ENCODE peak calls at places on chromosomes 2 and 18, in nine cellular contexts. A, Z, G, U, Y, W, S, I and R are unnamed samples.

GRCh38 chr18:74166397-74166796 is 18.1 kb downstream of the TIMM21 start:
- DNase-seq in Z (no peak), S (no peak), U (no peak), Y (no peak), G (no peak), I (no peak), A (no peak), W (no peak), R (no peak)

GRCh38 chr2:121128741-121129659 is 156.0 kb downstream of the TFCP2L1 start:
- DNase-seq in Y (peak), W (peak), U (peak), S (peak), Z (peak), I (peak), G (peak), A (peak), R (no peak)

GRCh38 chr2:10007440-10007839 is 35.9 kb upstream of the KLF11 start:
- DNase-seq in I (no peak), U (no peak), A (no peak), G (no peak), Z (no peak), Y (no peak), W (peak), S (no peak), R (no peak)

GRCh38 chr18:63182247-63182771 is 137.3 kb downstream of the BCL2 start:
- DNase-seq in Z (no peak), U (no peak), S (no peak), A (no peak), G (no peak), I (no peak), Y (no peak), W (no peak), R (no peak)

GRCh38 chr2:3667151-3667631 is 9.2 kb downstream of the ALLC start:
- DNase-seq in W (peak), Z (no peak), A (no peak), S (no peak), U (no peak), Y (no peak), G (peak), I (no peak), R (no peak)

GRCh38 chr2:185643434-185643833 is 95.2 kb upstream of the FSIP2 start:
- DNase-seq in U (no peak), A (peak), Z (no peak), Y (no peak), S (no peak), W (no peak), G (no peak), I (peak), R (no peak)

GRCh38 chr18:74722237-74722636 is 124.6 kb downstream of the ZNF407 start:
- DNase-seq in U (no peak), S (no peak), I (no peak), A (peak), G (peak), Y (no peak), Z (peak), W (peak), R (peak)

GRCh38 chr2:102005989-102006885 is 14.5 kb downstream of the IL1R2 start:
- DNase-seq in G (peak), A (peak), I (peak), W (peak), Z (peak), S (peak), Y (no peak), U (peak), R (peak)

GRCh38 chr2:145930318-145930717 is 1410.4 kb upstream of the ZEB2 start:
- DNase-seq in U (no peak), W (no peak), S (no peak), I (no peak), A (no peak), G (no peak), Y (no peak), Z (no peak), R (no peak)

GRCh38 chr18:23356915-23357421 is 96.1 kb upstream of the RIOK3 start:
- DNase-seq in I (no peak), G (peak), W (peak), U (no peak), Y (no peak), Z (peak), S (no peak), A (peak), R (peak)

GRCh38 chr2:172427256-172427989 is at the start of gene ITGA6:
- DNase-seq in A (peak), W (peak), Y (peak), G (peak), S (peak), U (no peak), I (peak), Z (no peak), R (peak)

GRCh38 chr18:78862395-78862794 is 117.2 kb upstream of the SALL3 start:
- DNase-seq in A (no peak), I (no peak), Y (no peak), Z (no peak), U (no peak), W (no peak), S (no peak), G (no peak), R (no peak)

GRCh38 chr18:3649135-3649558 is 199.2 kb downstream of the TGIF1 start:
- DNase-seq in Z (no peak), G (peak), S (no peak), I (peak), Y (no peak), W (no peak), U (no peak), A (no peak), R (no peak)

GRCh38 chr2:75986617-75987016 is 275.9 kb upstream of the GCFC2 start:
- DNase-seq in S (no peak), Z (no peak), I (no peak), U (no peak), A (no peak), Y (no peak), W (no peak), G (no peak), R (no peak)

GRCh38 chr2:177902395-177903160 is 170.0 kb downstream of the PDE11A start:
- DNase-seq in W (no peak), S (no peak), I (no peak), U (no peak), Z (no peak), A (no peak), G (no peak), Y (no peak), R (no peak)

GRCh38 chr18:7288544-7288943 is 57.7 kb downstream of the LRRC30 start:
- DNase-seq in G (no peak), S (no peak), Z (no peak), W (no peak), I (no peak), U (no peak), Y (no peak), A (no peak), R (no peak)

GRCh38 chr18:56162871-56163270 is 475.5 kb downstream of the TXNL1 start:
- DNase-seq in A (no peak), G (no peak), W (no peak), Y (no peak), I (peak), S (no peak), U (no peak), Z (peak), R (no peak)

GRCh38 chr2:235270951-235271350 is 222.9 kb upstream of the AGAP1 start:
- DNase-seq in S (no peak), G (peak), U (no peak), I (no peak), W (peak), Y (no peak), Z (peak), A (peak), R (peak)

GRCh38 chr2:69798466-69798908 is 31.0 kb upstream of the GMCL1 start:
- DNase-seq in Y (peak), W (peak), I (no peak), A (peak), U (peak), S (peak), Z (peak), G (peak), R (peak)

GRCh38 chr2:223554923-223555322 is 47.2 kb downstream of the SCG2 start:
- DNase-seq in S (no peak), G (no peak), I (no peak), U (no peak), W (no peak), A (no peak), Y (no peak), Z (no peak), R (no peak)

GRCh38 chr18:12376034-12376717 is 851 bp downstream of the AFG3L2 start:
- DNase-seq in W (peak), I (peak), Z (peak), Y (peak), S (peak), G (peak), U (peak), A (peak), R (peak)

GRCh38 chr2:47221039-47221438 is 65.9 kb upstream of the STPG4 start:
- DNase-seq in U (no peak), A (no peak), Y (no peak), S (no peak), W (peak), I (no peak), Z (peak), G (peak), R (peak)

GRCh38 chr18:68072744-68073143 is 556.2 kb upstream of the DSEL start:
- DNase-seq in W (no peak), Z (no peak), S (no peak), Y (no peak), I (no peak), A (no peak), U (no peak), G (no peak), R (no peak)

GRCh38 chr2:191462370-191462769 is 215.6 kb upstream of the NABP1 start:
- DNase-seq in G (no peak), U (no peak), S (no peak), W (no peak), I (no peak), Y (no peak), Z (no peak), A (no peak), R (no peak)

DNA sequence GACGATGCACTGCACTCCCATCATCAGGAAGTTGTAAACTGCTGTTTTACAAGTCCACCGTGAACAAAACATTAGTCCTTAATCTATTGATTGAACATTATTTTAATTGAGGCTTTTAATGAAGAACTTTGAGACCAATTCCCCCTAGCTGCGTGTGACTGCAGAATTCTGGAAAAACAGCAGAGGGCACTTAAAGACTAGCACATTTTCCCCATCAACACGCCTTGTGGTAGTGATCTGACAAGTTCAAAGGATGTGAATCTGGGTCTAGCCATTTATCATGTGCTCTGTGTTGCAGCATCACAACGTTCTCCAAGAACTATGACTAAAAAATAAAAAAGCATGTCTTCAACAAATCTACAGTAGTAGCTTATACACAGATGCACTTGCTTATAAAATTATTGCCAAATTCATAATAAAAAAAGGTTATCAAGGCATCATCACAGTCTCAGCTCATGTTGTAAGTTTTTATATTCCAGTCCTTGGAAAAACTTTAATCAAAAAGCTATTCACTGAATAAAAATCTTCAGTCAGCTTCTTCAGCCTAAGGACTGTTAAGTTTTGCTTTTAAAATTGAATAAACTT is 35.8 kb downstream of the SKOR2 start:
- DNase-seq in Z (peak), I (peak), U (peak), G (peak), A (peak), W (peak), Y (no peak), S (peak), R (peak)
- TF ChIP-seq CTCF in Z (peak), I (peak), U (peak), G (peak), A (peak), W (peak), Y (peak), S (peak), R (peak)

DNA sequence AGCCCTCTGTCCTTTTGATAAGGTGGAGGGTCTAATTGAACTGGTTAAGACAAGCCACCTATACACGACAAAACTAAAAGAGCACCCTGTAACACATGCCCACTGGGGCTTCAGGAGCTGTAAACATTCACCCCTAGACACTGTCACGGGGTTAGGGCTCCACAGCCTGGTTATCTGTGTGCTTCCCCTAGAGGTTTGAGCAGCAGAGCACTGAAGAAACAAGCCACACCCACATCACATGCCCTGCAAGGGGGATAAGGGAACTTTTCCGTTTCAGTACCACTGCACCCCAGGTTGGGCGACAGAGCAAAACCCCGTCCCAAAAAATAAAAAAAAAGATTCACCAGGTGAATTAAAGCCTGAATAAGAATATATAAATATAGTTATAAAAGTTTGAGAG is 913.7 kb upstream of the ACVR2A start:
- DNase-seq in G (no peak), S (no peak), I (no peak), Z (no peak), A (no peak), Y (no peak), U (no peak), W (no peak), R (no peak)
- TF ChIP-seq CTCF in G (no peak), S (no peak), I (no peak), Z (no peak), A (no peak), Y (no peak), U (no peak), W (no peak), R (no peak)

GRCh38 chr2:15593327-15593705 is 1.6 kb downstream of the DDX1 start:
- DNase-seq in U (no peak), W (no peak), S (no peak), G (no peak), I (no peak), A (no peak), Y (no peak), Z (no peak), R (no peak)
- TF ChIP-seq CTCF in U (no peak), W (no peak), S (no peak), G (no peak), I (no peak), A (no peak), Y (no peak), Z (no peak), R (no peak)

DNA sequence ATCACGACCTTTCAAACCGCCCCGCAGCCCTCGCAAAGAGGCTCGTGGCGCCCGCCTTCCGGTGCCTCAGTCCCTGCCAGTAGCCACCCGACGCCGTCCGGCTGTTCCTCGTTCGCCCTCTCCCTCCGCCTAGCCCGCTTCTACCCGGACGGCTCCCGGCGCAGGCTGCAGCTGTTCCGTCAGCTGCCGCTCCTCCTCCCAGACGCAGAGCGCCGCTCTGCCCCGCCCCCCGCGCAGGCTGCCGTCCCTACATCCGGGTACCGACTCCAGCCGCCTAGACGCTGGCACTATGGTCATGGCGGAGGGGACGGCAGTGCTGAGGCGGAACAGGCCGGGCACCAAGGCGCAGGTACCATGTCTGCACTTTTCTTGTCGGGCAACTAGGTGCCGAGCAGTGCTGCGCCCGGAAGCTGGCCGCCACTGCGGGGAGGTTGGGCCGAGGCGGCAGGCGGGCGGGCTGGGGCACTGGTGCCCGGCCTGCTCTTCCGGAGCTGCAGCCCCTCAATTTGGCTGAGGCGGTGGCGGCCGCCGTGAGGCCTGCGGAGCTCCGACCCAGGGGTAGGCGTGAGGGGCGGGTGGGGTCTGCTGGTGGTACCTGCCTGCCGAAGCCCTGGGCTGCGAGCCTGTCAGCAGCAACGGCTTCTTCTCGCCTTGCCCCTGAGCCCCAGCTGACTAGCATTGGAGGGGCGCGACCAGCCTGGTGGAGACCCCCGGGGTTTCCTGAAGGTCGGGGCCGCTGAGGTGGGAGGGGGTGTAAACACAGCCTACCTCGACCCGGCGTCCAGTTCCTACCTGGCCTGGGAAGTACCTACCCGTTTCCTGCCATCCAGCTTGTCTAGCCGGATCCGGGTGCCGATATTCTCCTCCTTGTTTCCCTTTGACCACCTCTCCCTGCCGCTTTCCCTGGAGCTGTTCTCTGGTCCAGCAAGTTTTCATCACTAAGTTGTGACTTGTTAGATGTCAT is at the start of gene MOB4:
- DNase-seq in W (peak), Y (peak), S (peak), A (peak), I (peak), Z (peak), U (peak), G (peak), R (peak)
- TF ChIP-seq CTCF in W (no peak), Y (no peak), S (no peak), A (no peak), I (no peak), Z (no peak), U (peak), G (no peak), R (no peak)

GRCh38 chr2:219010162-219010756 is 17.0 kb upstream of the CRYBA2 start:
- DNase-seq in U (no peak), I (peak), S (no peak), G (no peak), A (peak), W (no peak), Z (no peak), Y (no peak), R (peak)
- TF ChIP-seq CTCF in U (no peak), I (peak), S (peak), G (peak), A (peak), W (peak), Z (no peak), Y (peak), R (peak)